ENCODE peak calls at places on chromosome 21, in seven cellular contexts. B is HuH-7; O is stimulated activated CD4-positive, alpha-beta T cell treated with anti-CD3 and anti-CD28 coated beads, Interleukin-1b, Interleukin-23, amount 100 ng/mL, for 1 hour; H is aorta; M is head of caudate nucleus; Q is stimulated activated naive CD8-positive, alpha-beta T cell treated with anti-CD3 and anti-CD28 coated beads, Interleukin-15, Interleukin-2, amounts not matched to agents 100 U/mL and 50 U/mL, for 24 hours; J is stimulated activated naive B cell treated with anti-CD40 and anti-IgM and Interleukin-4, amounts not matched to agents 10 μg/mL and 1 μg/mL and 100 μg/mL, for 72 hours. E is an unnamed sample.

GRCh38 chr21:28521932-28522826 is 470.5 kb downstream of the LTN1 start:
- DNase-seq in B (no peak), O (no peak), H (no peak), M (no peak), Q (no peak), J (no peak), E (no peak)

GRCh38 chr21:34598931-34599400 is 15.9 kb downstream of the RCAN1 start:
- DNase-seq in B (no peak), O (no peak), H (no peak), M (no peak), Q (no peak), J (no peak), E (no peak)

GRCh38 chr21:38170705-38171682 is 85.8 kb upstream of the KCNJ15 start:
- DNase-seq in B (no peak), O (no peak), H (no peak), M (no peak), Q (no peak), J (no peak), E (no peak)

GRCh38 chr21:34881894-34882371 is 167.2 kb downstream of the RUNX1 start:
- DNase-seq in B (no peak), O (no peak), H (no peak), M (no peak), Q (no peak), J (no peak), E (no peak)

GRCh38 chr21:41091561-41091960 is 76.4 kb upstream of the BACE2 start:
- DNase-seq in B (no peak), O (no peak), H (no peak), M (no peak), Q (no peak), J (no peak), E (no peak)

GRCh38 chr21:43812139-43812821 is 22.9 kb downstream of the RRP1 start:
- DNase-seq in B (no peak), O (no peak), H (peak), M (no peak), Q (no peak), J (no peak), E (no peak)

GRCh38 chr21:21165063-21165645 is 166.9 kb downstream of the NCAM2 start:
- DNase-seq in B (no peak), O (no peak), H (peak), M (no peak), Q (no peak), J (no peak), E (no peak)

GRCh38 chr21:33433001-33433400 is 29.8 kb downstream of the IFNGR2 start:
- DNase-seq in B (no peak), O (no peak), H (no peak), M (no peak), Q (no peak), J (no peak), E (no peak)

GRCh38 chr21:29470397-29470796 is 171.7 kb downstream of the BACH1 start:
- DNase-seq in B (no peak), O (no peak), H (no peak), M (no peak), Q (no peak), J (no peak), E (no peak)

GRCh38 chr21:41856572-41856971 is 22.6 kb downstream of the PRDM15 start:
- DNase-seq in B (no peak), O (no peak), H (no peak), M (no peak), Q (no peak), J (no peak), E (no peak)

GRCh38 chr21:39690454-39690853 is 54.5 kb upstream of the IGSF5 start:
- DNase-seq in B (no peak), O (no peak), H (no peak), M (no peak), Q (no peak), J (no peak), E (no peak)

GRCh38 chr21:15543473-15543872 is 186.3 kb upstream of the USP25 start:
- DNase-seq in B (peak), O (no peak), H (no peak), M (no peak), Q (no peak), J (no peak), E (no peak)

GRCh38 chr21:21715286-21715969 is 717.2 kb downstream of the NCAM2 start:
- DNase-seq in B (no peak), O (no peak), H (no peak), M (no peak), Q (no peak), J (no peak), E (no peak)

GRCh38 chr21:28632718-28633408 is 359.8 kb downstream of the LTN1 start:
- DNase-seq in B (no peak), O (no peak), H (no peak), M (no peak), Q (no peak), J (no peak), E (no peak)

GRCh38 chr21:32484706-32485380 is 72.3 kb downstream of the EVA1C start:
- DNase-seq in B (no peak), O (no peak), H (peak), M (peak), Q (no peak), J (no peak), E (no peak)

GRCh38 chr21:45833437-45833836 is 148.1 kb upstream of the COL6A1 start:
- DNase-seq in B (no peak), O (no peak), H (no peak), M (no peak), Q (no peak), J (no peak), E (no peak)

GRCh38 chr21:43851593-43851992 is 13.4 kb upstream of the AGPAT3 start:
- DNase-seq in B (no peak), O (no peak), H (no peak), M (no peak), Q (no peak), J (no peak), E (no peak)

GRCh38 chr21:36980280-36981048 is 14.0 kb upstream of the HLCS start:
- DNase-seq in B (peak), O (no peak), H (peak), M (peak), Q (peak), J (no peak), E (no peak)

E was measured in nucleus accumbens.